ENCODE peak calls at places on chromosomes 3 and 15, in six cellular contexts. S is mesenchymal stem cell, C is IMR-90, H is H1, W is H9, Z is trophoblast cell. J is an unnamed sample.

GRCh38 chr3:105867690-105868449 is 942 bp downstream of the CBLB start:
- DNase-seq in H (no peak), C (no peak), Z (peak), W (no peak), S (no peak), J (no peak)

GRCh38 chr3:58433400-58434169 is at the start of gene PDHB:
- DNase-seq in W (peak), H (peak), Z (peak), C (peak), S (peak), J (peak)

GRCh38 chr15:50783895-50784294 is 18.4 kb upstream of the SPPL2A start:
- DNase-seq in H (no peak), W (no peak), S (peak), C (no peak), Z (no peak), J (no peak)

GRCh38 chr3:197286678-197287077 is 11.7 kb downstream of the DLG1 start:
- DNase-seq in Z (no peak), S (no peak), W (no peak), H (no peak), C (no peak), J (no peak)

GRCh38 chr3:130609166-130609574 is 92.2 kb downstream of the COL6A6 start:
- DNase-seq in S (no peak), C (no peak), H (no peak), Z (no peak), W (no peak), J (no peak)

GRCh38 chr3:12984023-12984823 is 89.0 kb downstream of the IQSEC1 start:
- DNase-seq in C (peak), Z (peak), W (peak), H (peak), S (peak), J (no peak)

GRCh38 chr3:158808697-158809096 is 6.8 kb downstream of the MFSD1 start:
- DNase-seq in C (peak), Z (no peak), H (no peak), W (no peak), S (peak), J (no peak)

GRCh38 chr3:74839591-74839990 is 225.1 kb upstream of the CNTN3 start:
- DNase-seq in Z (no peak), C (no peak), S (no peak), H (no peak), W (no peak), J (no peak)

GRCh38 chr3:18774319-18774877 is 349.3 kb upstream of the SATB1 start:
- DNase-seq in Z (no peak), S (no peak), H (no peak), C (no peak), W (no peak), J (no peak)

GRCh38 chr15:73926191-73927002 is at the start of gene LOXL1:
- DNase-seq in S (peak), W (peak), C (peak), H (no peak), Z (peak), J (peak)

GRCh38 chr3:141663993-141664392 is 74.1 kb upstream of the RNF7 start:
- DNase-seq in W (no peak), C (peak), Z (peak), H (no peak), S (peak), J (no peak)

GRCh38 chr3:133474251-133474801 is 74.5 kb downstream of the BFSP2 start:
- DNase-seq in S (peak), C (peak), H (no peak), W (no peak), Z (no peak), J (no peak)

GRCh38 chr3:69791919-69792399 is 52.7 kb downstream of the MITF start:
- DNase-seq in C (peak), W (no peak), H (no peak), S (peak), Z (peak), J (no peak)

GRCh38 chr15:38878946-38879345 is 314.3 kb upstream of the RASGRP1 start:
- DNase-seq in S (no peak), C (no peak), Z (no peak), H (no peak), W (no peak), J (no peak)

GRCh38 chr3:157233923-157234322 is 74.0 kb upstream of the CCNL1 start:
- DNase-seq in H (no peak), S (no peak), Z (no peak), W (no peak), C (no peak), J (no peak)

GRCh38 chr3:115208066-115208750 is 61.1 kb upstream of the ZBTB20 start:
- DNase-seq in H (no peak), Z (no peak), W (no peak), C (no peak), S (no peak), J (no peak)

GRCh38 chr3:10744098-10744465 is 71.9 kb upstream of the SLC6A11 start:
- DNase-seq in S (no peak), C (no peak), W (peak), H (no peak), Z (no peak), J (no peak)

GRCh38 chr3:123096701-123097100 is 29.9 kb downstream of the PDIA5 start:
- DNase-seq in H (no peak), C (peak), W (no peak), S (peak), Z (no peak), J (no peak)

GRCh38 chr15:28896944-28897343 is 11.2 kb downstream of the APBA2 start:
- DNase-seq in S (peak), W (no peak), C (peak), Z (peak), H (no peak), J (no peak)

GRCh38 chr3:72488736-72489030 is 359.6 kb downstream of the SHQ1 start:
- DNase-seq in S (peak), W (no peak), H (no peak), Z (no peak), C (peak), J (no peak)

DNA sequence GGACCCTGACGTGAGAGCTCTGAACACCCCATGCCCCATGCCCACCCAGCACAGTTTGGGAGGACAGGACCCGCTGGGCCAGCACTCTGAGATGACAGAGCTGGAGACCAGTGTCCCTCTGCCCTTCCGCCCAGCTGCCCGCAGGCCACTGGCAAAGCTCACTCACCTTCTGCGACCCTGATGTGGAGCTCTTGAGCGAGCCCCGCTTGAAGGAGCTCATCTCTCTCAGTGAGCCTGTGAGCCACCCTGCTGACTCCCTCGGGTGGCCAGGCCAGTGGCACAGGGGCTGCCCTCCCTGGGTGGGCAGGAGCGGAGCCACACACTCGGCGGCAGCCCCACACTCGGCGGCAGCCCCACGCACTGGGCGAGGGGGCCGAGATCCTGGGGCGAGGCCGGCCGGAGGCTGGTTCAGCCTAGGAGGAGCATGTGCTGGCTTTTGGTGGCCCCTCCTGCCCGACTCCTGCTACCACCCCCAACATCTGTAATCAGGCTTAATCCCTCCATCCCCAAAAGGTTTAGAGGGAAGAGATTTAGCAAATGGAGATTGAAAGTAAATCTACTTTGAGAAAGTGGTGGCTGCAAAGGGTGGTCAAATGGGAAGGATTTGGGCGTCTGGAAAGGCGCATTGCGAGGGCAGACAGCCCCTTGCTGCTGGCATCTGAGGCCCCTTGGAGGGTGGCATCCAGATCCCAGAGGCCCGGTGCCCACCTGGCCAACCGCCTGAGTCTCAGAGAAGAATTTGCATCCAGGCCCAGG is 59.4 kb upstream of the TRPM1 start:
- DNase-seq in H (no peak), W (no peak), C (no peak), Z (no peak), S (no peak), J (no peak)
- H3K14ac ChIP-seq in H (no peak), W (no peak), C (no peak), Z (peak), S (no peak), J (peak)

DNA sequence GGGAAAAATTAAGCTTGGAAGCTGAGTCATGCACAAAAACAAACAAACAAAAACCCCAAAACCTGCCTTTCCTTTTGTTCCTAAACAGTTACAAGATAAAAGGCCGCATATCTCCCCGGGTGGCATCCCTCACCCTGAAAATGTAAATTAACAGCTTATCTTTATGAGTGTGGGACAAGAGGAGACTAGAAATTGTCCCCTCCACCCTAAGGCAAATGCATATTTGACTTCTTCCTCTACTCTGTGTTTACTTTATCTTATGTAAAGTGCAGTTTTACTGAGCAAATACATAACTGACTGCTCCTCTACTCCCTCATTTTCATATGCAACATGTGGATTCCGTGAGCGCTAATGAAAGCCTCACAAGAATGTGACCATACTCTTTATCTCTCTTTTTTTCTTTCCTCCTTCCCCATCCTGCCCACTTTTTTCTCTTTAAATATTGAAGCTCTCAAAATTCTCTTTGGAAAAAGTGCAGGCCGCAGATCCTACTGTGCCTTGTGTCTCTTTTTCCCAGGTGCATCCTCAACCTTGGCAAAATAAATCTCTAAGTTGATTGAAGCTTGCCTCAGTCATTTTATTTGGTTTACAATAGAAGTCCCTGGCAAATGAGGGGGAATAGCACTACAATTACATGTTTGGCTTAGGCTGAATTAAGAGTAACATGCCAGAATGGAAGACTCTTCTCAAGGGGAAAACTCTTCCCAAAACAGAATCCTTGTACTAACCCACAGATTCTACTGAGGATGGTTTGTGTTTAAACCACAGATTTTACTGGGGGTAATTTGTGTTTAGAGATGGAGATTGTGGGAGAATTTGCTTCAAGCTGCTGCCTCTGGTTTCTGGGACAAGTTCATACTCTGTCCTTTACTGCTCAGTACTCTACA is 72.7 kb upstream of the WDR72 start:
- DNase-seq in S (no peak), C (no peak), Z (peak), H (no peak), W (no peak), J (no peak)
- H3K18ac ChIP-seq in S (no peak), C (no peak), Z (no peak), H (no peak), W (no peak), J (no peak)

GRCh38 chr3:155047672-155048071 is 32.4 kb upstream of the MME start:
- DNase-seq in Z (no peak), C (no peak), S (no peak), W (no peak), H (no peak), J (no peak)

GRCh38 chr3:155049959-155050358 is 30.2 kb upstream of the MME start:
- DNase-seq in W (no peak), S (no peak), Z (no peak), C (no peak), H (no peak), J (no peak)

GRCh38 chr3:155052470-155052869 is 27.6 kb upstream of the MME start:
- DNase-seq in C (no peak), W (no peak), H (no peak), Z (no peak), S (no peak), J (no peak)

GRCh38 chr3:155046935-155047334 is 33.2 kb upstream of the MME start:
- DNase-seq in W (no peak), C (no peak), Z (no peak), S (no peak), H (no peak), J (no peak)
- H3K14ac ChIP-seq in W (no peak), C (no peak), Z (no peak), S (no peak), H (no peak), J (no peak)

DNA sequence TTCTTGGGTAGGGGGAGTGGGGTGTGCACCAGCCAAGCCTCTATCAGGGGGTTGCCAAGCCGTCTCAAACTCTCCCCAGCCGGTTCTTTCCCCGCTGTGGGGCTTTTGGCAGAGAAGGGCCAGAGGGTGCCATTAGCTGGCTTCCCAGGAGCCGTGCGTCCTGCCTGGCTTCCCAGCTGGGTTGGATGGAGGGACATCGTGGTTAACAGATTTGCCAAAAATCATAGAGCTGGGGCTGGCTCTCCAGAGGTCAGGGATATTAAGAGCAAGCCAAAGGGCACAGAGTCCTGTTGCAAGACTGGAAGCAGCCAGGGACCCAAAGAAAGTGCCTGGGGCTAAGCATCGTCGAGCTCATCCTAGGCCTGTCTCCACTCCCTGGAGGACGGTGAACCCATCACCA is 104.6 kb upstream of the HES1 start:
- DNase-seq in C (no peak), S (no peak), Z (no peak), W (no peak), H (no peak), J (no peak)
- H3K18ac ChIP-seq in C (no peak), S (no peak), Z (no peak), W (no peak), H (no peak), J (no peak)

GRCh38 chr3:196145420-196146262 is 63.8 kb upstream of the TFRC start:
- DNase-seq in H (no peak), C (peak), Z (peak), S (no peak), W (no peak), J (no peak)
- H3K14ac ChIP-seq in H (no peak), C (no peak), Z (no peak), S (no peak), W (no peak), J (no peak)

GRCh38 chr3:39665441-39665840 is 144.0 kb upstream of the MYRIP start:
- DNase-seq in C (no peak), S (no peak), W (no peak), H (no peak), Z (no peak), J (no peak)
- H3K18ac ChIP-seq in C (no peak), S (no peak), W (no peak), H (no peak), Z (no peak), J (no peak)

DNA sequence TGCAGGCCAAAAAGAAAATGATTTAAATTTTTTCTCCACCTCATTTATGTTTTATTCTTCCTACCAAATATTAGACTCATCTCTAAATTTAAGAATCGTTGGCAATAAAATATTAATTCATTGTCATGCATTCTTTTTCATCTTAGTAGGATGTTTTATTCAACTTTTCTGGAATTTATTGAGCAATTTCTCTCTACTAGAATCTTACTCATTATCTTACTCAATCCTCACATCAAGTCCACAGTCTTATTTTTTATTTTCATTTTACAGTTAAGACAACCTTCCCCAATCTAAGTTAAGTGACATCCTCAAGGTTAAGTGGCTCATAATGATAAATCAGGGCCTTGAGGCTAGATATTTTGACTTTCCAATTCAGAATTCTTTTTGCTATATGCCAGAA is 15.9 kb upstream of the ALDH1A2 start:
- DNase-seq in Z (peak), C (no peak), W (no peak), H (no peak), S (no peak), J (no peak)
- H3K14ac ChIP-seq in Z (no peak), C (no peak), W (no peak), H (no peak), S (no peak), J (no peak)